ENCODE peak calls at places on chromosomes 2 and 18, in seven cellular contexts. X is stimulated activated CD4-positive, alpha-beta T cell treated with anti-CD3 and anti-CD28 coated beads, TNF-alpha, amount 100 ng/mL, for 4 hours; P is GM18507; L is stimulated activated CD8-positive, alpha-beta memory T cell treated with anti-CD3 and anti-CD28 coated beads, Interleukin-15, amount 100 ng/mL, for 4 hours; I is RWPE1; A is lower leg skin; W is natural killer cell. B is an unnamed sample.

GRCh38 chr18:39854291-39854690 is 2100.7 kb upstream of the PIK3C3 start:
- DNase-seq in X (no peak), P (no peak), L (no peak), I (no peak), A (no peak), W (no peak), B (no peak)

GRCh38 chr2:20398956-20399567 is 47.8 kb upstream of the RHOB start:
- DNase-seq in X (no peak), P (no peak), L (no peak), I (no peak), A (peak), W (no peak), B (no peak)

GRCh38 chr2:182866461-182867369 is at the start of gene FRZB:
- DNase-seq in X (no peak), P (no peak), L (no peak), I (peak), A (peak), W (no peak), B (peak)

GRCh38 chr2:138071720-138072719 is 107.7 kb downstream of the HNMT start:
- DNase-seq in X (no peak), P (no peak), L (no peak), I (peak), A (no peak), W (no peak), B (peak)

GRCh38 chr2:133039531-133039930 is 369.5 kb upstream of the LYPD1 start:
- DNase-seq in X (no peak), P (no peak), L (no peak), I (no peak), A (no peak), W (no peak), B (no peak)

GRCh38 chr18:69580107-69580506 is 179.4 kb downstream of the DOK6 start:
- DNase-seq in X (no peak), P (peak), L (no peak), I (no peak), A (no peak), W (no peak), B (no peak)

GRCh38 chr2:167404896-167405295 is 516.6 kb downstream of the XIRP2 start:
- DNase-seq in X (no peak), P (no peak), L (no peak), I (peak), A (no peak), W (no peak), B (no peak)

GRCh38 chr2:190352668-190353536 is 9.5 kb downstream of the INPP1 start:
- DNase-seq in X (no peak), P (no peak), L (no peak), I (no peak), A (no peak), W (no peak), B (no peak)

GRCh38 chr2:12269041-12269972 is 447.4 kb upstream of the TRIB2 start:
- DNase-seq in X (no peak), P (no peak), L (no peak), I (no peak), A (no peak), W (no peak), B (no peak)

GRCh38 chr2:101704046-101704466 is 6.5 kb downstream of the MAP4K4 start:
- DNase-seq in X (no peak), P (no peak), L (no peak), I (peak), A (no peak), W (no peak), B (no peak)

GRCh38 chr2:112149194-112149593 is 11.0 kb downstream of the FBLN7 start:
- DNase-seq in X (no peak), P (no peak), L (no peak), I (no peak), A (peak), W (no peak), B (no peak)

GRCh38 chr18:40708726-40709125 is 1246.3 kb upstream of the PIK3C3 start:
- DNase-seq in X (no peak), P (no peak), L (no peak), I (no peak), A (no peak), W (no peak), B (no peak)

GRCh38 chr2:9638532-9638931 is 7.7 kb upstream of the YWHAQ start:
- DNase-seq in X (no peak), P (no peak), L (no peak), I (peak), A (peak), W (no peak), B (no peak)

GRCh38 chr2:226477221-226478120 is 322.1 kb downstream of the IRS1 start:
- DNase-seq in X (no peak), P (no peak), L (no peak), I (no peak), A (peak), W (no peak), B (no peak)

GRCh38 chr2:38474833-38475566 is 97.9 kb upstream of the ATL2 start:
- DNase-seq in X (no peak), P (no peak), L (no peak), I (no peak), A (no peak), W (no peak), B (no peak)

GRCh38 chr18:75269140-75269676 is 58.6 kb downstream of the TSHZ1 start:
- DNase-seq in X (no peak), P (no peak), L (no peak), I (no peak), A (no peak), W (no peak), B (peak)

GRCh38 chr18:58087928-58088722 is 44.1 kb downstream of the NEDD4L start:
- DNase-seq in X (no peak), P (no peak), L (no peak), I (peak), A (peak), W (no peak), B (peak)

GRCh38 chr18:46402396-46402795 is 254.6 kb downstream of the LOXHD1 start:
- DNase-seq in X (no peak), P (no peak), L (no peak), I (no peak), A (no peak), W (no peak), B (no peak)

GRCh38 chr2:189486237-189486770 is 45.0 kb downstream of the WDR75 start:
- DNase-seq in X (no peak), P (no peak), L (no peak), I (peak), A (no peak), W (no peak), B (no peak)